ENCODE peak calls at places on chromosomes 3 and 15, in seven cellular contexts. R is stimulated activated CD4-positive, alpha-beta T cell treated with anti-CD3 and anti-CD28 coated beads, Interleukin-4, amount 100 ng/mL, for 1 hour; H is EL; K is M059J; I is CD8-positive, alpha-beta T cell; X is T1000; E is GM13976. N is an unnamed sample.
A peak's percentile ranks its signal among the peaks of the same experiment; 100 is the strongest.

GRCh38 chr3:32278714-32279113 is 40.2 kb downstream of the CMTM8 start:
- DNase-seq in I (no peak), K (peak; percentile 33), H (no peak), R (no peak), E (no peak), X (no peak), N (no peak)

GRCh38 chr15:73904026-73904815 is 22.0 kb upstream of the LOXL1 start:
- DNase-seq in E (no peak), H (no peak), I (no peak), R (no peak), K (no peak), X (no peak), N (no peak)

GRCh38 chr15:95610945-95611344 is 719.6 kb upstream of the NR2F2 start:
- DNase-seq in H (no peak), R (no peak), X (no peak), E (no peak), K (no peak), I (no peak), N (no peak)

GRCh38 chr3:187150599-187150998 is 11.3 kb upstream of the RPL39L start:
- DNase-seq in I (peak; percentile 71), E (no peak), X (no peak), K (peak; percentile 13), R (peak; percentile 69), H (peak; percentile 16), N (peak; percentile 32)

GRCh38 chr3:195115598-195115905 is 155.4 kb downstream of the XXYLT1 start:
- DNase-seq in E (no peak), I (no peak), R (no peak), X (no peak), H (no peak), K (no peak), N (no peak)

GRCh38 chr3:160413613-160414248 is 14.3 kb downstream of the SMC4 start:
- DNase-seq in R (peak; percentile 58), X (peak; percentile 27), K (peak; percentile 82), H (peak; percentile 80), E (peak; percentile 55), I (peak; percentile 70), N (peak; percentile 52)

GRCh38 chr15:59251001-59251845 is 44.6 kb downstream of the LDHAL6B start:
- DNase-seq in K (no peak), H (no peak), X (no peak), I (no peak), R (no peak), E (peak; percentile 52), N (no peak)

GRCh38 chr3:58383904-58384303 is 49.7 kb downstream of the PDHB start:
- DNase-seq in I (no peak), E (no peak), R (no peak), X (peak; percentile 77), H (peak; percentile 97), K (peak; percentile 99), N (no peak)

GRCh38 chr15:31270767-31271166 is 55.9 kb upstream of the KLF13 start:
- DNase-seq in K (no peak), R (no peak), H (no peak), X (no peak), I (peak; percentile 8), E (no peak), N (no peak)

GRCh38 chr3:30586806-30587486 is 19.5 kb upstream of the TGFBR2 start:
- DNase-seq in I (no peak), E (no peak), R (no peak), K (no peak), H (no peak), X (no peak), N (no peak)

GRCh38 chr15:70251246-70251990 is 153.7 kb upstream of the TLE3 start:
- DNase-seq in R (no peak), E (peak; percentile 15), K (no peak), I (no peak), H (no peak), X (no peak), N (no peak)

GRCh38 chr3:150377601-150378466 is 30.3 kb upstream of the TSC22D2 start:
- DNase-seq in R (no peak), H (no peak), E (no peak), K (peak; percentile 51), X (no peak), I (no peak), N (no peak)

GRCh38 chr3:155919728-155920127 is 49.3 kb downstream of the GMPS start:
- DNase-seq in E (no peak), R (no peak), H (no peak), I (no peak), K (no peak), X (no peak), N (no peak)

GRCh38 chr3:184785106-184785505 is 26.9 kb upstream of the VPS8 start:
- DNase-seq in K (no peak), I (no peak), R (no peak), X (no peak), H (no peak), E (no peak), N (no peak)

GRCh38 chr3:196273655-196274054 is 13.9 kb downstream of the PCYT1A start:
- DNase-seq in H (no peak), E (no peak), X (no peak), I (no peak), R (no peak), K (no peak), N (peak; percentile 57)

GRCh38 chr3:5022966-5023776 is 43.9 kb downstream of the BHLHE40 start:
- DNase-seq in E (no peak), R (no peak), X (peak; percentile 90), H (peak; percentile 99), K (peak; percentile 99), I (no peak), N (no peak)

GRCh38 chr3:70249509-70250160 is 62.8 kb downstream of the MDFIC2 start:
- DNase-seq in X (no peak), E (no peak), R (no peak), H (no peak), I (no peak), K (peak; percentile 80), N (no peak)

GRCh38 chr15:55829826-55830225 is 86.9 kb upstream of the PRTG start:
- DNase-seq in I (no peak), X (no peak), E (no peak), K (no peak), H (no peak), R (no peak), N (no peak)

GRCh38 chr3:26962419-26963355 is 340.1 kb downstream of the LRRC3B start:
- DNase-seq in K (peak; percentile 2), I (no peak), E (peak; percentile 42), H (no peak), X (no peak), R (no peak), N (no peak)

GRCh38 chr3:127456471-127457093 is 134.0 kb downstream of the TPRA1 start:
- DNase-seq in R (no peak), I (no peak), E (no peak), H (peak; percentile 81), K (peak; percentile 73), X (no peak), N (no peak)

GRCh38 chr3:61926913-61927312 is 365.5 kb downstream of the PTPRG start:
- DNase-seq in X (no peak), H (peak; percentile 34), R (no peak), E (no peak), K (peak; percentile 18), I (no peak), N (no peak)

GRCh38 chr3:50525987-50526386 is 22.6 kb upstream of the CACNA2D2 start:
- DNase-seq in R (peak; percentile 58), H (peak; percentile 41), I (peak; percentile 41), X (no peak), K (peak; percentile 56), E (peak; percentile 78), N (no peak)

GRCh38 chr3:127899769-127900168 is 15.3 kb upstream of the KBTBD12 start:
- DNase-seq in E (peak; percentile 55), H (no peak), K (no peak), R (no peak), X (no peak), I (no peak), N (no peak)

GRCh38 chr15:39556461-39556860 is 24.4 kb upstream of the THBS1 start:
- DNase-seq in R (no peak), E (no peak), H (no peak), I (no peak), X (no peak), K (no peak), N (no peak)